ENCODE peak calls at places on chromosomes 1 and 21, in six cellular contexts. D, Z, S, A, K and N are unnamed samples.

GRCh38 chr1:157157481-157158190 is 19.4 kb upstream of the ETV3 start:
- DNase-seq in Z (no peak), K (no peak), A (no peak), D (no peak), S (no peak), N (no peak)

GRCh38 chr21:44925027-44925755 is 4.5 kb upstream of the ITGB2 start:
- DNase-seq in K (no peak), S (no peak), A (no peak), D (no peak), Z (no peak), N (peak; percentile 69)

GRCh38 chr1:16367968-16368910 is 1.2 kb downstream of the SZRD1 start:
- DNase-seq in Z (no peak), S (no peak), K (peak; percentile 70), A (no peak), D (peak; percentile 30), N (no peak)

GRCh38 chr1:89757532-89757931 is 63.3 kb upstream of the LRRC8D start:
- DNase-seq in K (no peak), A (peak; percentile 42), D (no peak), S (peak; percentile 69), Z (no peak), N (peak; percentile 20)

GRCh38 chr1:165228676-165229075 is 127.8 kb downstream of the LMX1A start:
- DNase-seq in A (no peak), D (no peak), S (no peak), K (no peak), Z (no peak), N (no peak)

GRCh38 chr1:160403244-160403643 is 2.9 kb downstream of the VANGL2 start:
- DNase-seq in S (no peak), A (no peak), Z (no peak), K (no peak), D (no peak), N (no peak)

GRCh38 chr1:158060001-158060400 is 66.6 kb downstream of the KIRREL1 start:
- DNase-seq in A (no peak), K (no peak), Z (no peak), D (no peak), S (no peak), N (peak; percentile 19)

GRCh38 chr1:165539908-165540307 is 3.9 kb upstream of the LRRC52 start:
- DNase-seq in D (no peak), S (no peak), A (no peak), Z (no peak), K (no peak), N (no peak)

GRCh38 chr1:59333626-59334277 is 36.9 kb downstream of the FGGY start:
- DNase-seq in S (no peak), K (no peak), D (no peak), Z (no peak), A (no peak), N (no peak)

GRCh38 chr1:91884459-91885290 is 1.3 kb downstream of the TGFBR3 start:
- DNase-seq in D (no peak), A (peak; percentile 37), K (no peak), Z (peak; percentile 13), S (peak; percentile 43), N (peak; percentile 6)

GRCh38 chr21:16608209-16608830 is 878.5 kb downstream of the USP25 start:
- DNase-seq in D (no peak), K (no peak), S (no peak), A (no peak), Z (no peak), N (peak; percentile 18)

GRCh38 chr1:115356356-115356755 is 18.3 kb upstream of the NGF start:
- DNase-seq in D (no peak), K (peak; percentile 24), Z (no peak), A (no peak), S (no peak), N (no peak)

GRCh38 chr1:40030528-40031135 is 9.9 kb upstream of the CAP1 start:
- DNase-seq in A (no peak), K (peak; percentile 49), Z (no peak), D (no peak), S (no peak), N (peak; percentile 79)

GRCh38 chr1:84141177-84142003 is 2.7 kb upstream of the PRKACB start:
- DNase-seq in Z (no peak), A (no peak), S (no peak), D (peak; percentile 4), K (no peak), N (no peak)

GRCh38 chr21:25421327-25422028 is 185.8 kb downstream of the MRPL39 start:
- DNase-seq in D (peak; percentile 55), S (no peak), K (peak; percentile 56), Z (peak; percentile 18), A (peak; percentile 52), N (peak; percentile 54)

GRCh38 chr1:206923009-206923960 is 1.5 kb upstream of the FCMR start:
- DNase-seq in Z (peak; percentile 48), D (peak; percentile 72), S (no peak), A (no peak), K (no peak), N (peak; percentile 27)

GRCh38 chr1:77540501-77541161 is 141.8 kb downstream of the ZZZ3 start:
- DNase-seq in Z (no peak), D (peak; percentile 11), A (no peak), K (peak; percentile 66), S (no peak), N (no peak)

GRCh38 chr1:53408013-53408754 is 51.0 kb upstream of the DMRTB1 start:
- DNase-seq in S (no peak), A (no peak), K (peak; percentile 42), Z (no peak), D (no peak), N (no peak)

GRCh38 chr1:224542783-224543440 is 73.2 kb upstream of the CNIH3 start:
- DNase-seq in A (peak; percentile 13), Z (no peak), D (no peak), S (no peak), K (peak; percentile 100), N (peak; percentile 83)

GRCh38 chr1:59857679-59858354 is 43.1 kb downstream of the HOOK1 start:
- DNase-seq in A (no peak), K (no peak), Z (no peak), S (no peak), D (no peak), N (no peak)

GRCh38 chr1:200153277-200154055 is 126.0 kb downstream of the NR5A2 start:
- DNase-seq in A (peak; percentile 28), D (peak; percentile 30), K (no peak), Z (peak; percentile 16), S (no peak), N (no peak)

GRCh38 chr1:236623371-236624166 is 19.3 kb upstream of the HEATR1 start:
- DNase-seq in D (no peak), S (no peak), Z (no peak), K (peak; percentile 83), A (no peak), N (no peak)

GRCh38 chr1:243977104-243977503 is 74.0 kb upstream of the ZBTB18 start:
- DNase-seq in S (no peak), D (no peak), Z (no peak), A (no peak), K (no peak), N (no peak)

GRCh38 chr1:21261551-21262281 is 28.5 kb downstream of the ECE1 start:
- DNase-seq in K (peak; percentile 91), S (peak; percentile 71), Z (no peak), D (no peak), A (no peak), N (peak; percentile 43)